ENCODE peak calls at places on chromosomes 5 and 9, in seven cellular contexts. H is H54; D is NCI-H2081; Y is endothelial cell; Z is amniotic stem cell; S is stimulated activated CD8-positive, alpha-beta memory T cell treated with anti-CD3 and anti-CD28 coated beads, Interleukin-15, amount 100 ng/mL, for 24 hours; V is heart left ventricle. N is an unnamed sample.

GRCh38 chr9:88579363-88579715 is 44.4 kb downstream of the NXNL2 start:
- DNase-seq in H (no peak), D (no peak), Y (no peak), Z (no peak), S (no peak), V (no peak), N (no peak)

GRCh38 chr5:134004626-134005414 is at the start of gene VDAC1:
- DNase-seq in H (peak; percentile 87), D (peak; percentile 74), Y (peak; percentile 79), Z (peak; percentile 69), S (peak; percentile 53), V (peak; percentile 91), N (peak; percentile 84)

GRCh38 chr5:133519191-133519590 is 93.2 kb downstream of the FSTL4 start:
- DNase-seq in H (no peak), D (no peak), Y (no peak), Z (no peak), S (no peak), V (no peak), N (no peak)

GRCh38 chr9:86943223-86943870 is 4.0 kb downstream of the GAS1 start:
- DNase-seq in H (no peak), D (no peak), Y (no peak), Z (no peak), S (no peak), V (peak; percentile 29), N (peak; percentile 20)

GRCh38 chr9:125992557-125992956 is 245.4 kb downstream of the PBX3 start:
- DNase-seq in H (no peak), D (no peak), Y (no peak), Z (no peak), S (no peak), V (no peak), N (no peak)

GRCh38 chr5:143685416-143685815 is 126.5 kb upstream of the HMHB1 start:
- DNase-seq in H (no peak), D (no peak), Y (no peak), Z (no peak), S (no peak), V (no peak), N (no peak)

GRCh38 chr5:55540024-55540423 is 5.3 kb upstream of the PLPP1 start:
- DNase-seq in H (no peak), D (no peak), Y (no peak), Z (no peak), S (no peak), V (no peak), N (no peak)

GRCh38 chr5:55994502-55994997 is at the start of gene IL6ST:
- DNase-seq in H (peak; percentile 40), D (no peak), Y (no peak), Z (peak; percentile 78), S (no peak), V (no peak), N (no peak)

GRCh38 chr9:127498298-127498697 is 47.0 kb downstream of the LRSAM1 start:
- DNase-seq in H (no peak), D (no peak), Y (no peak), Z (no peak), S (no peak), V (no peak), N (no peak)

GRCh38 chr5:80093796-80094195 is 58.6 kb downstream of the THBS4 start:
- DNase-seq in H (no peak), D (no peak), Y (no peak), Z (no peak), S (no peak), V (no peak), N (peak; percentile 24)

GRCh38 chr9:133956520-133957076 is 35.5 kb downstream of the VAV2 start:
- DNase-seq in H (no peak), D (no peak), Y (peak; percentile 45), Z (no peak), S (no peak), V (peak; percentile 46), N (no peak)

GRCh38 chr5:116923344-116923743 is 348.7 kb upstream of the SEMA6A start:
- DNase-seq in H (no peak), D (no peak), Y (no peak), Z (no peak), S (no peak), V (no peak), N (no peak)

GRCh38 chr9:16540996-16541668 is 329.3 kb downstream of the BNC2 start:
- DNase-seq in H (no peak), D (no peak), Y (no peak), Z (no peak), S (no peak), V (no peak), N (no peak)

GRCh38 chr5:37645707-37646106 is 194.1 kb downstream of the GDNF start:
- DNase-seq in H (no peak), D (no peak), Y (no peak), Z (no peak), S (no peak), V (no peak), N (no peak)

GRCh38 chr5:757346-757930 is 27.1 kb downstream of the ZDHHC11B start:
- DNase-seq in H (peak; percentile 6), D (no peak), Y (no peak), Z (no peak), S (no peak), V (no peak), N (no peak)

GRCh38 chr9:27535701-27536118 is 6.1 kb upstream of the MOB3B start:
- DNase-seq in H (no peak), D (no peak), Y (peak; percentile 22), Z (no peak), S (no peak), V (no peak), N (peak; percentile 30)

GRCh38 chr5:179371681-179372675 is 26.7 kb upstream of the ADAMTS2 start:
- DNase-seq in H (no peak), D (no peak), Y (no peak), Z (no peak), S (no peak), V (no peak), N (no peak)

GRCh38 chr5:123754167-123754840 is 242.3 kb downstream of the CSNK1G3 start:
- DNase-seq in H (no peak), D (peak; percentile 38), Y (no peak), Z (no peak), S (no peak), V (no peak), N (no peak)

GRCh38 chr5:59218424-59219045 is 635.7 kb downstream of the RAB3C start:
- DNase-seq in H (no peak), D (peak; percentile 3), Y (no peak), Z (no peak), S (no peak), V (no peak), N (no peak)

GRCh38 chr9:700365-701282 is 140.9 kb upstream of the DMRT1 start:
- DNase-seq in H (no peak), D (no peak), Y (no peak), Z (no peak), S (no peak), V (no peak), N (no peak)

GRCh38 chr5:80254767-80255424 is 952 bp downstream of the SERINC5 start:
- DNase-seq in H (peak; percentile 42), D (no peak), Y (no peak), Z (no peak), S (no peak), V (peak; percentile 34), N (no peak)

GRCh38 chr5:133109655-133110483 is 58.1 kb downstream of the HSPA4 start:
- DNase-seq in H (no peak), D (no peak), Y (no peak), Z (no peak), S (no peak), V (no peak), N (no peak)

GRCh38 chr9:16103613-16104012 is 550.8 kb downstream of the CCDC171 start:
- DNase-seq in H (no peak), D (no peak), Y (no peak), Z (no peak), S (no peak), V (peak; percentile 42), N (no peak)

GRCh38 chr5:76493190-76493837 is 90.2 kb downstream of the IQGAP2 start:
- DNase-seq in H (no peak), D (no peak), Y (no peak), Z (no peak), S (no peak), V (no peak), N (no peak)

GRCh38 chr5:157252741-157253465 is 13.0 kb upstream of the CYFIP2 start:
- DNase-seq in H (no peak), D (no peak), Y (no peak), Z (no peak), S (no peak), V (no peak), N (no peak)

GRCh38 chr9:137286980-137287383 is 9.5 kb downstream of the TOR4A start:
- DNase-seq in H (peak; percentile 100), D (peak; percentile 58), Y (peak; percentile 67), Z (no peak), S (no peak), V (peak; percentile 58), N (peak; percentile 94)

GRCh38 chr5:106875591-106876297 is 795.0 kb downstream of the EFNA5 start:
- DNase-seq in H (peak; percentile 4), D (no peak), Y (peak; percentile 52), Z (no peak), S (no peak), V (no peak), N (peak; percentile 12)

GRCh38 chr5:36070687-36071571 is 4.2 kb upstream of the UGT3A2 start:
- DNase-seq in H (no peak), D (no peak), Y (no peak), Z (no peak), S (no peak), V (no peak), N (no peak)

GRCh38 chr5:73278693-73279092 is 105.7 kb downstream of the TMEM174 start:
- DNase-seq in H (no peak), D (no peak), Y (no peak), Z (no peak), S (no peak), V (no peak), N (no peak)

GRCh38 chr5:17355585-17356346 is 138.3 kb downstream of the BASP1 start:
- DNase-seq in H (no peak), D (no peak), Y (no peak), Z (peak; percentile 21), S (no peak), V (no peak), N (no peak)

GRCh38 chr9:90060256-90060655 is 455.4 kb downstream of the GADD45G start:
- DNase-seq in H (no peak), D (no peak), Y (no peak), Z (no peak), S (no peak), V (no peak), N (no peak)

GRCh38 chr5:147685991-147686390 is 96.5 kb downstream of the JAKMIP2 start:
- DNase-seq in H (no peak), D (peak; percentile 11), Y (no peak), Z (no peak), S (no peak), V (no peak), N (no peak)

GRCh38 chr5:66828046-66828550 is 231.9 kb downstream of the MAST4 start:
- DNase-seq in H (no peak), D (no peak), Y (no peak), Z (no peak), S (no peak), V (no peak), N (no peak)

GRCh38 chr9:31166516-31166915 is 1217.9 kb upstream of the ACO1 start:
- DNase-seq in H (no peak), D (no peak), Y (no peak), Z (no peak), S (no peak), V (no peak), N (no peak)

N was measured in HuH-7.